ENCODE peak calls at places on chromosomes 6 and 20, in six cellular contexts. D is cardiac fibroblast, X is neural crest cell, Y is fibroblast of the aortic adventitia, W is body of pancreas, J is GM13976. N is an unnamed sample.

GRCh38 chr6:140979642-140980091 is 1153.1 kb upstream of the GJE1 start:
- DNase-seq in D (peak), X (no peak), W (peak), Y (peak), J (no peak), N (no peak)

GRCh38 chr6:7786206-7786605 is 60.3 kb downstream of the BMP6 start:
- DNase-seq in X (no peak), W (no peak), D (peak), J (no peak), Y (peak), N (no peak)

GRCh38 chr6:157764346-157765068 is 58.5 kb upstream of the SNX9 start:
- DNase-seq in J (peak), D (peak), Y (peak), X (no peak), W (peak), N (peak)

GRCh38 chr20:14644698-14645097 is 307.3 kb upstream of the FLRT3 start:
- DNase-seq in J (no peak), Y (no peak), D (no peak), X (no peak), W (no peak), N (no peak)

GRCh38 chr6:89297695-89298351 is 17.3 kb downstream of the GABRR2 start:
- DNase-seq in Y (peak), J (peak), W (peak), D (peak), X (no peak), N (peak)

GRCh38 chr20:25207960-25208534 is 12.5 kb downstream of the ENTPD6 start:
- DNase-seq in J (peak), Y (no peak), X (no peak), W (peak), D (no peak), N (no peak)

GRCh38 chr6:31597006-31597405 is 4.2 kb upstream of the NCR3 start:
- DNase-seq in W (no peak), J (no peak), Y (no peak), X (no peak), D (peak), N (no peak)

GRCh38 chr20:8568068-8568467 is 436.0 kb downstream of the PLCB1 start:
- DNase-seq in W (no peak), Y (peak), J (no peak), D (peak), X (no peak), N (no peak)

GRCh38 chr20:11140359-11140758 is 466.6 kb upstream of the JAG1 start:
- DNase-seq in X (no peak), D (peak), Y (peak), W (no peak), J (no peak), N (no peak)

GRCh38 chr6:151647871-151648639 is 154.2 kb downstream of the CCDC170 start:
- DNase-seq in Y (peak), W (no peak), X (peak), D (peak), J (no peak), N (no peak)

GRCh38 chr6:28258877-28259777 is at the start of gene NKAPL:
- DNase-seq in D (peak), W (peak), Y (peak), J (peak), X (no peak), N (no peak)

GRCh38 chr20:47843886-47844567 is 58.7 kb upstream of the SULF2 start:
- DNase-seq in X (no peak), W (no peak), D (no peak), Y (no peak), J (no peak), N (no peak)

GRCh38 chr6:155001482-155001881 is 6.4 kb downstream of the TIAM2 start:
- DNase-seq in Y (peak), W (no peak), X (no peak), D (peak), J (no peak), N (no peak)

GRCh38 chr20:58086763-58087566 is 141.5 kb downstream of the ANKRD60 start:
- DNase-seq in X (peak), D (peak), J (peak), W (peak), Y (peak), N (no peak)

GRCh38 chr20:50460608-50461268 is 49.4 kb upstream of the PTPN1 start:
- DNase-seq in J (peak), D (peak), W (peak), Y (peak), X (peak), N (peak)

GRCh38 chr6:133631421-133631820 is 257.5 kb upstream of the TCF21 start:
- DNase-seq in X (no peak), D (peak), W (no peak), J (no peak), Y (peak), N (no peak)

GRCh38 chr6:168999392-168999791 is 254.3 kb downstream of the THBS2 start:
- DNase-seq in D (no peak), X (no peak), W (no peak), J (no peak), Y (no peak), N (no peak)

GRCh38 chr6:167443098-167443680 is 118.3 kb downstream of the TTLL2 start:
- DNase-seq in X (no peak), D (no peak), W (no peak), Y (no peak), J (no peak), N (no peak)

GRCh38 chr20:11585752-11586352 is 331.8 kb upstream of the BTBD3 start:
- DNase-seq in D (peak), X (no peak), J (no peak), Y (peak), W (no peak), N (no peak)

GRCh38 chr6:132797975-132798819 is at the start of gene SLC18B1:
- DNase-seq in Y (peak), X (peak), W (peak), D (peak), J (peak), N (no peak)

GRCh38 chr20:25273046-25273445 is 25.2 kb downstream of the PYGB start:
- DNase-seq in W (peak), Y (no peak), X (no peak), D (no peak), J (no peak), N (no peak)

GRCh38 chr6:4446982-4447381 is 311.6 kb upstream of the ECI2 start:
- DNase-seq in Y (peak), D (peak), W (no peak), X (no peak), J (no peak), N (no peak)

GRCh38 chr6:7138921-7139358 is 31.2 kb downstream of the RREB1 start:
- DNase-seq in Y (no peak), D (no peak), J (no peak), W (peak), X (no peak), N (no peak)

GRCh38 chr6:111858347-111858746 is 14.9 kb downstream of the FYN start:
- DNase-seq in W (no peak), Y (no peak), J (no peak), D (no peak), X (no peak), N (no peak)

GRCh38 chr6:85193339-85193738 is 256.5 kb upstream of the NT5E start:
- DNase-seq in X (no peak), Y (no peak), J (no peak), D (no peak), W (no peak), N (no peak)

GRCh38 chr6:139686308-139686707 is 311.9 kb upstream of the CITED2 start:
- DNase-seq in W (no peak), J (no peak), X (no peak), D (peak), Y (peak), N (no peak)

GRCh38 chr6:80545323-80545722 is 438.9 kb downstream of the BCKDHB start:
- DNase-seq in D (no peak), Y (no peak), W (no peak), J (no peak), X (no peak), N (no peak)

GRCh38 chr6:71446084-71446869 is 157.7 kb downstream of the OGFRL1 start:
- DNase-seq in Y (peak), X (no peak), J (no peak), D (peak), W (no peak), N (no peak)

GRCh38 chr6:100780648-100781047 is 100.5 kb downstream of the ASCC3 start:
- DNase-seq in W (no peak), X (no peak), Y (no peak), D (no peak), J (no peak), N (no peak)

GRCh38 chr20:57076951-57077350 is 189.5 kb downstream of the BMP7 start:
- DNase-seq in J (no peak), W (no peak), Y (no peak), X (no peak), D (no peak), N (no peak)

GRCh38 chr20:22586645-22587310 is 2.4 kb upstream of the FOXA2 start:
- DNase-seq in Y (peak), J (peak), W (peak), D (peak), X (no peak), N (no peak)

GRCh38 chr20:42735539-42735938 is 454.2 kb downstream of the PTPRT start:
- DNase-seq in J (no peak), D (no peak), X (no peak), Y (no peak), W (no peak), N (no peak)

GRCh38 chr6:5759571-5759970 is 247.2 kb downstream of the NRN1 start:
- DNase-seq in J (no peak), Y (no peak), W (no peak), X (no peak), D (no peak), N (no peak)

GRCh38 chr20:16620961-16621360 is 47.7 kb upstream of the KIF16B start:
- DNase-seq in W (no peak), J (no peak), Y (no peak), X (no peak), D (no peak), N (no peak)

GRCh38 chr6:158660331-158660730 is 10.5 kb downstream of the SYTL3 start:
- DNase-seq in J (peak), X (no peak), D (no peak), W (peak), Y (no peak), N (peak)

GRCh38 chr6:147322299-147323162 is 118.3 kb downstream of the STXBP5 start:
- DNase-seq in D (peak), J (peak), W (peak), Y (peak), X (no peak), N (peak)

DNA sequence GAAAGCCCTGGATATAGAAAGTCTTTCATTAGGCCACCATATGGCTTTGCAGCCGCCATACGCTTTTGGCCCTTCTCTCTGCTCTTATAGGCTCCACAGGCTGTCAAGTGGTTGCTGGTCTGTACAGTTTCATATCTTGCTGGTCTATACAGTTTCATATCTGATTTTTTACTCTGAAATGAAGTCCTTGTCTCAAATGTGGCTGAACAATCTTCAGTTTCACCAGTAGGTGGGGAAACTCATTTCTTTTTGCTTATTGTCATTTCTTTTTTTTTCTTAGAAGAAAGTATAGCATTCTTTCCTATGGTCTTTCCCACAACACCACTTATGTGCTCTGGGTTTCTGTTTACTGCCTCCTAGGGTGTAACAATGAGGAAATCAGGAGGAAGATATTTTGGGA is 771.4 kb upstream of the MMS22L start:
- DNase-seq in J (no peak), Y (no peak), D (no peak), W (no peak), X (no peak), N (no peak)
- TF ChIP-seq CTCF in J (no peak), Y (no peak), D (no peak), W (no peak), X (peak), N (no peak)

GRCh38 chr20:59515013-59515905 is 89.1 kb upstream of the PHACTR3 start:
- DNase-seq in Y (peak), W (peak), D (peak), J (no peak), X (peak), N (peak)
- TF ChIP-seq CTCF in Y (peak), W (peak), D (peak), J (no peak), X (peak), N (peak)

GRCh38 chr6:136728033-136728939 is 64.0 kb downstream of the MAP3K5 start:
- DNase-seq in W (no peak), D (no peak), X (no peak), J (no peak), Y (no peak), N (no peak)
- TF ChIP-seq CTCF in W (no peak), D (no peak), X (no peak), J (no peak), Y (no peak), N (no peak)

GRCh38 chr6:108260126-108260808 is 573 bp downstream of the SNX3 start:
- DNase-seq in W (peak), X (no peak), Y (peak), D (peak), J (peak), N (peak)

GRCh38 chr6:108263371-108263770 is 2.5 kb upstream of the SNX3 start:
- DNase-seq in W (no peak), X (no peak), Y (no peak), D (no peak), J (no peak), N (no peak)

DNA sequence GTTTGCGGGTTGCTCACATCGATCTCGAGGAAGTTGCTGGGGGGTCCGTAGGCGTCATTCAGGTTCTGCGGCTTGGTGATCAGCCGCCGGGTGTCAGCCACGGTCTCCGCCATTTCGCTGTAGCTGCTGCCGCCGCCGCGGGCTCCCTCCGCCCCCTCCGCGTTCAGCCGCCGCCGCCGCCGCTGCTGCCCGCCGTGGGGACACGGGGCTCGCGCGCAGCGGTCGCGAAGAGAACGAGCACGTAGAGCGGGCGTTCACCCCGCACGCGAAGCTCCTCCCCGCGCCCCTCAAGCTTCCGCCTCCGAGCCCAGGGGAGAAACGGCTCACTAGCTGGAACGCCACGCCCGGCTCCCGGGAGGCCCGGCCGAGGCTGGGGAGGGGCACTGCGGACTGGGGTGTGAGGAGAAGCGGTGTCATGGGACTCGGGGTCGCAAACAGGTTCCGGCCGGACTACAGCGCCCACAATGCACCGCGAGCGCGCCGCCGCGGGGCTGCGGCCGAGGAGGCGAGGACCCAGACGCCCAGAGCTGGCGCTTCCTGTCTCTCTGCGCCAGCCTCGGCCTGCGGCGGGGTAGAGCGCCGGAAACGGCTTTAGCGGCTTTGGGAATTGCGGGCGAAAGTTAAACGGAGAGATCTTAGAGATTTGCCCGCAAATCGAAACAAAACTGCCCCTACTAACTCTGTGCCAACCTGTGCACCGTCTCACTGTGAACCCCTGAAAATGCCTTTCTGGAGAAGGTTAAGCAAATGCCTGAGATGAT is at the start of gene SNX3:
- DNase-seq in W (peak), X (peak), D (peak), Y (peak), J (peak), N (peak)
- TF ChIP-seq CTCF in W (peak), X (no peak), D (peak), Y (peak), J (no peak), N (no peak)

GRCh38 chr6:153312633-153313032 is 181.6 kb upstream of the RGS17 start:
- DNase-seq in D (peak), J (no peak), X (peak), W (peak), Y (peak), N (peak)
- TF ChIP-seq CTCF in D (peak), J (peak), X (peak), W (peak), Y (peak), N (peak)

GRCh38 chr20:61288331-61288784 is 36.3 kb downstream of the CDH4 start:
- DNase-seq in W (no peak), Y (no peak), J (no peak), D (no peak), X (no peak), N (no peak)
- TF ChIP-seq CTCF in W (no peak), Y (no peak), J (no peak), D (no peak), X (no peak), N (no peak)

GRCh38 chr6:20953019-20953418 is 418.8 kb downstream of the CDKAL1 start:
- DNase-seq in D (no peak), Y (peak), J (no peak), W (no peak), X (no peak), N (no peak)
- TF ChIP-seq CTCF in D (no peak), Y (no peak), J (no peak), W (no peak), X (no peak), N (no peak)

DNA sequence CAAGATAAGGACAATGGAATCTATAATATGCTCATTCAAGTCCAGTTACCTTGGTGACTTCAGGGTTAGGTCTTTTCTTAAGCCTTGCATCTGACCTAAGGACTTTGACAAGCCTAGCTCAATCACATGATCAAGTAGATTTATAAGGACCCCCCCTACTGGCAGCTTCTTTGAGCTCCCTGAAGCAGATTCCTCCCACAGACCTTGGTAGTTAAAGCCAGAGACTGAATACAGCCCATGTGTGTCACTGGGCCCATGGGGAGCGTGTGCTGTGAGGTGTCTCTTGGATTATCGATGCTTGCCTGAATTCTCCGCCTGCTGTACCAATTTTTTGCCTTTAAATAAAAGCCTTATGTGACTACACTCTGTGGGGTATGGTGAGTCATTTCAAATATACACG is 372.7 kb upstream of the RGS17 start:
- DNase-seq in Y (no peak), J (no peak), W (no peak), X (no peak), D (no peak), N (no peak)
- TF ChIP-seq CTCF in Y (no peak), J (no peak), W (no peak), X (no peak), D (no peak), N (no peak)

GRCh38 chr6:37738216-37738615 is 40.5 kb upstream of the MDGA1 start:
- DNase-seq in J (no peak), D (no peak), Y (no peak), W (no peak), X (no peak), N (no peak)

GRCh38 chr6:37731888-37732287 is 34.2 kb upstream of the MDGA1 start:
- DNase-seq in X (no peak), Y (no peak), D (no peak), W (no peak), J (peak), N (no peak)

GRCh38 chr6:37735722-37736121 is 38.0 kb upstream of the MDGA1 start:
- DNase-seq in W (no peak), X (no peak), D (no peak), Y (no peak), J (no peak), N (no peak)

GRCh38 chr6:37732688-37733087 is 35.0 kb upstream of the MDGA1 start:
- DNase-seq in J (no peak), D (no peak), W (no peak), Y (no peak), X (no peak), N (no peak)
- TF ChIP-seq CTCF in J (no peak), D (no peak), W (no peak), Y (no peak), X (no peak), N (no peak)

DNA sequence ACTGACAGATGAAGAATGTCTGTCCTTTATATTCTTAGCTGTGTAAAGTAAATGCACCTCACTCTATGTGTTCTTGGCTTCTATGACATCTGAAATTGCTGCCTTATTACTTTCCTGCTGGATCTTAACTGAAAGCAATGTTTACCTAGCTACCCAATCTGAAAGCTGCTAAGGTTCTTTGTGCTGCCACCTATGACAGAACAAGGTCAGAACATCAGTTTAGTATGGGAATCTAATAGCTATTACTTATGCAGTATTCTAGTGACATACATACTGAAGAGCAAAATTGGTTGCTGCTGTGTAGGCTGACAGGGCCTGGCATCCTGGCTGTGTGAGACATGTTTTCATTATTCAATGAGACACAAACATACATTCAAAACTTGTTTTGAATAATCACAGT is 444.0 kb downstream of the KHDRBS2 start:
- DNase-seq in W (no peak), X (no peak), Y (no peak), J (no peak), D (no peak), N (no peak)
- TF ChIP-seq CTCF in W (no peak), X (no peak), Y (no peak), J (no peak), D (no peak), N (no peak)